ENCODE peak calls at places on chromosome 20, in seven cellular contexts. E, M, K, R, W, B and L are unnamed samples.

GRCh38 chr20:58702161-58702510 is 9.5 kb downstream of the NPEPL1 start:
- DNase-seq in E (peak), M (no peak), K (no peak), R (no peak), W (no peak), B (no peak), L (no peak)

GRCh38 chr20:16415079-16415478 is 158.2 kb downstream of the KIF16B start:
- DNase-seq in E (no peak), M (no peak), K (no peak), R (no peak), W (no peak), B (no peak), L (no peak)

GRCh38 chr20:6575912-6576391 is 191.5 kb upstream of the BMP2 start:
- DNase-seq in E (no peak), M (no peak), K (no peak), R (no peak), W (no peak), B (no peak), L (peak)

GRCh38 chr20:17680128-17680835 is 1.8 kb downstream of the RRBP1 start:
- DNase-seq in E (peak), M (peak), K (no peak), R (no peak), W (no peak), B (peak), L (no peak)

GRCh38 chr20:50049442-50050026 is 63.4 kb downstream of the UBE2V1 start:
- DNase-seq in E (no peak), M (no peak), K (no peak), R (no peak), W (no peak), B (no peak), L (no peak)

GRCh38 chr20:47701612-47702011 is 83.7 kb downstream of the SULF2 start:
- DNase-seq in E (no peak), M (no peak), K (no peak), R (no peak), W (no peak), B (no peak), L (no peak)

GRCh38 chr20:57395111-57395959 is 4.1 kb downstream of the RBM38 start:
- DNase-seq in E (peak), M (no peak), K (peak), R (no peak), W (peak), B (peak), L (no peak)

GRCh38 chr20:62275263-62275619 is 27.6 kb upstream of the ADRM1 start:
- DNase-seq in E (no peak), M (no peak), K (no peak), R (no peak), W (no peak), B (no peak), L (no peak)

GRCh38 chr20:7841291-7841966 is 98.8 kb downstream of the HAO1 start:
- DNase-seq in E (no peak), M (no peak), K (no peak), R (no peak), W (no peak), B (peak), L (no peak)

GRCh38 chr20:44582321-44583025 is at the start of gene PKIG:
- DNase-seq in E (no peak), M (no peak), K (no peak), R (no peak), W (no peak), B (no peak), L (no peak)

GRCh38 chr20:23655551-23656211 is 17.9 kb upstream of the CST3 start:
- DNase-seq in E (peak), M (no peak), K (peak), R (no peak), W (peak), B (no peak), L (no peak)

GRCh38 chr20:48197034-48197433 is 411.8 kb upstream of the SULF2 start:
- DNase-seq in E (peak), M (no peak), K (no peak), R (no peak), W (no peak), B (no peak), L (no peak)

GRCh38 chr20:57593134-57593886 is 26.9 kb downstream of the ZBP1 start:
- DNase-seq in E (no peak), M (no peak), K (no peak), R (no peak), W (no peak), B (no peak), L (no peak)

GRCh38 chr20:42435230-42435629 is 754.5 kb downstream of the PTPRT start:
- DNase-seq in E (no peak), M (no peak), K (no peak), R (no peak), W (no peak), B (no peak), L (no peak)

GRCh38 chr20:52102559-52102958 is 89.0 kb downstream of the ZFP64 start:
- DNase-seq in E (no peak), M (no peak), K (no peak), R (no peak), W (no peak), B (no peak), L (no peak)

GRCh38 chr20:46683939-46684750 is 5.1 kb downstream of the TP53RK start:
- DNase-seq in E (peak), M (peak), K (peak), R (no peak), W (no peak), B (peak), L (peak)

GRCh38 chr20:50354690-50355592 is 155.2 kb upstream of the PTPN1 start:
- DNase-seq in E (peak), M (no peak), K (no peak), R (no peak), W (no peak), B (peak), L (no peak)